ENCODE peak calls at places on chromosomes 13 and 19, in six cellular contexts. W, N, D, P, X and J are unnamed samples.

GRCh38 chr19:46812898-46813569 is 24.6 kb upstream of the SLC1A5 start:
- DNase-seq in P (no peak), W (no peak), X (peak), D (no peak), N (no peak), J (no peak)

GRCh38 chr19:48302600-48302959 is 22.8 kb upstream of the EMP3 start:
- DNase-seq in P (no peak), W (no peak), X (no peak), D (no peak), N (no peak), J (no peak)

GRCh38 chr19:37413243-37414084 is 42.6 kb downstream of the ZNF527 start:
- DNase-seq in X (no peak), P (no peak), N (no peak), D (no peak), W (peak), J (no peak)

GRCh38 chr13:30504081-30504480 is 38.3 kb upstream of the HMGB1 start:
- DNase-seq in N (peak), W (no peak), D (no peak), P (no peak), X (no peak), J (no peak)

GRCh38 chr13:39516140-39516539 is 86.9 kb downstream of the LHFPL6 start:
- DNase-seq in P (no peak), W (no peak), X (peak), D (no peak), N (no peak), J (no peak)

GRCh38 chr13:46296920-46297319 is 85.2 kb downstream of the LRRC63 start:
- DNase-seq in X (no peak), D (peak), W (peak), P (no peak), N (no peak), J (no peak)

GRCh38 chr13:97191615-97192014 is 30.5 kb upstream of the MBNL2 start:
- DNase-seq in X (no peak), D (no peak), N (no peak), P (no peak), W (no peak), J (no peak)

GRCh38 chr19:7815325-7815724 is 14.7 kb upstream of the EVI5L start:
- DNase-seq in D (no peak), X (no peak), N (peak), W (no peak), P (no peak), J (no peak)

GRCh38 chr19:670609-671075 is 5.5 kb upstream of the FSTL3 start:
- DNase-seq in W (peak), X (no peak), N (no peak), D (no peak), P (peak), J (no peak)

GRCh38 chr19:1247747-1248453 is 483 bp upstream of the MIDN start:
- DNase-seq in W (peak), X (peak), P (peak), D (no peak), N (no peak), J (no peak)

GRCh38 chr13:52319876-52320275 is 86.1 kb downstream of the THSD1 start:
- DNase-seq in P (no peak), W (no peak), X (no peak), D (no peak), N (no peak), J (no peak)

GRCh38 chr19:37999309-38000213 is 92.6 kb downstream of the SIPA1L3 start:
- DNase-seq in X (no peak), P (no peak), D (peak), W (peak), N (no peak), J (peak)

GRCh38 chr13:90485441-90485840 is 862.0 kb upstream of the MIR17HG start:
- DNase-seq in W (peak), N (no peak), P (no peak), D (no peak), X (no peak), J (no peak)

GRCh38 chr13:107020393-107020792 is 452.5 kb upstream of the ARGLU1 start:
- DNase-seq in N (no peak), W (no peak), P (no peak), X (no peak), D (no peak), J (no peak)

GRCh38 chr13:94309997-94310842 is 169.3 kb downstream of the DCT start:
- DNase-seq in D (no peak), N (no peak), X (no peak), W (peak), P (no peak), J (no peak)

GRCh38 chr19:51250786-51251452 is at the start of gene SIGLECL1:
- DNase-seq in D (no peak), X (no peak), N (no peak), W (no peak), P (peak), J (no peak)

GRCh38 chr13:112053744-112054615 is 13.0 kb upstream of the SOX1 start:
- DNase-seq in D (no peak), N (no peak), P (peak), W (no peak), X (no peak), J (no peak)

GRCh38 chr13:114072421-114072820 is 60.0 kb downstream of the RASA3 start:
- DNase-seq in P (no peak), D (no peak), W (no peak), N (no peak), X (no peak), J (no peak)

GRCh38 chr13:44908266-44908665 is 81.0 kb downstream of the NUFIP1 start:
- DNase-seq in W (no peak), P (no peak), N (no peak), D (no peak), X (no peak), J (no peak)

GRCh38 chr19:12994701-12995595 is at the start of gene NFIX:
- DNase-seq in P (peak), W (no peak), N (no peak), D (no peak), X (peak), J (no peak)

GRCh38 chr13:113962386-113962785 is 11.5 kb downstream of the C13orf46 start:
- DNase-seq in X (no peak), D (no peak), W (no peak), N (no peak), P (no peak), J (no peak)

GRCh38 chr13:24911135-24911524 is 147.2 kb downstream of the RNF17 start:
- DNase-seq in N (no peak), W (peak), X (no peak), D (no peak), P (no peak), J (no peak)

GRCh38 chr19:40431698-40432097 is 5.9 kb upstream of the SERTAD1 start:
- DNase-seq in D (no peak), W (no peak), P (no peak), X (no peak), N (no peak), J (no peak)

DNA sequence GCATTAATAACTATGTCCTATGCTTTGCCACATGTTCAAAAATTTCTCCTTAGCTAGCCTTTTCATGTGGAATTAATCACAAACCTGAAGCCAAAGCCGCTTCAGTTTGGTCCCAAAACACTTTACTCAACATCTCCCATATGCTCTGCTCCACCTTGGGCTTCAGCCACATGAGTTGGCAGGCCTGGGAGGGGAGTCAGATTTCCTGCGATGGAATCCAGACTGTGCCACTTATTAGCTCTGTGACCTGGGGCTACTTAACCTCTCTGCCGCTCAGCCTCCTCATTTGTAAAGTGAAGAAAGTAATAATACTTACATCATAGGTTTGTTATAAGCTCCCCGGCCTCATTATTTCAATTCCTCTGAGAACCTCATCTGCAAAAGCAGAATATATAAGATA is 272.0 kb downstream of the LMO7 start:
- DNase-seq in P (no peak), D (no peak), N (no peak), W (no peak), X (no peak), J (no peak)
- TF ChIP-seq REST in P (no peak), D (no peak), N (no peak), W (no peak), X (no peak), J (no peak)

GRCh38 chr19:4538601-4538954 is 1.3 kb downstream of the LRG1 start:
- DNase-seq in X (no peak), W (no peak), P (no peak), N (no peak), D (no peak), J (no peak)

GRCh38 chr19:4539169-4539696 is 603 bp downstream of the LRG1 start:
- DNase-seq in X (no peak), W (no peak), P (no peak), N (no peak), D (no peak), J (no peak)

GRCh38 chr19:4541114-4541805 is 1.4 kb upstream of the LRG1 start:
- DNase-seq in X (no peak), N (no peak), D (no peak), W (no peak), P (no peak), J (no peak)

GRCh38 chr19:4537953-4538600 is 1.8 kb downstream of the LRG1 start:
- DNase-seq in N (no peak), P (peak), D (no peak), W (no peak), X (no peak), J (no peak)

GRCh38 chr19:4539697-4540581 is at the start of gene LRG1:
- DNase-seq in P (peak), X (no peak), W (no peak), D (no peak), N (peak), J (no peak)
- H3K4me3 ChIP-seq in P (no peak), X (no peak), W (no peak), D (no peak), N (peak), J (no peak)

GRCh38 chr19:3670796-3671679 is 29.2 kb downstream of the PIP5K1C start:
- DNase-seq in P (no peak), W (no peak), X (no peak), D (no peak), N (no peak), J (no peak)
- TF ChIP-seq REST in P (no peak), W (no peak), X (no peak), D (no peak), N (no peak), J (no peak)

GRCh38 chr19:33235269-33235995 is 9.8 kb upstream of the SLC7A10 start:
- DNase-seq in D (peak), P (peak), N (peak), X (peak), W (peak), J (peak)
- H3K4me3 ChIP-seq in D (no peak), P (no peak), N (peak), X (no peak), W (no peak), J (no peak)

GRCh38 chr13:27483421-27483820 is 33.1 kb upstream of the MTIF3 start:
- DNase-seq in W (no peak), P (no peak), N (no peak), D (no peak), X (no peak), J (no peak)

GRCh38 chr13:27481766-27482165 is 31.4 kb upstream of the MTIF3 start:
- DNase-seq in N (no peak), P (peak), D (peak), W (peak), X (peak), J (no peak)

GRCh38 chr13:27476943-27477681 is 26.7 kb upstream of the MTIF3 start:
- DNase-seq in D (no peak), X (no peak), W (peak), N (no peak), P (no peak), J (peak)

GRCh38 chr13:27487776-27488175 is 37.4 kb upstream of the MTIF3 start:
- DNase-seq in X (no peak), N (no peak), P (no peak), W (no peak), D (no peak), J (no peak)

GRCh38 chr13:27482996-27483395 is 32.6 kb upstream of the MTIF3 start:
- DNase-seq in P (no peak), N (peak), X (no peak), W (no peak), D (no peak), J (no peak)
- TF ChIP-seq REST in P (no peak), N (no peak), X (no peak), W (no peak), D (no peak), J (no peak)

GRCh38 chr13:41017744-41018582 is 1.2 kb downstream of the ELF1 start:
- DNase-seq in N (no peak), D (no peak), P (no peak), X (no peak), W (peak), J (no peak)
- H3K4me3 ChIP-seq in N (peak), D (peak), P (no peak), X (no peak), W (peak), J (peak)